ENCODE peak calls at places on chromosome 5, in seven cellular contexts. U, T, E, P, O, S and V are unnamed samples.

GRCh38 chr5:139910901-139911300 is 115.3 kb downstream of the PSD2 start:
- DNase-seq in U (no peak), T (no peak), E (no peak), P (no peak), O (no peak), S (no peak), V (no peak)

GRCh38 chr5:125487231-125487630 is 740.8 kb upstream of the ZNF608 start:
- DNase-seq in U (no peak), T (no peak), E (no peak), P (no peak), O (no peak), S (peak; percentile 55), V (no peak)

GRCh38 chr5:43646997-43647396 is 44.0 kb downstream of the NNT start:
- DNase-seq in U (no peak), T (no peak), E (no peak), P (no peak), O (no peak), S (peak; percentile 67), V (no peak)

GRCh38 chr5:110224050-110224449 is 502.4 kb downstream of the TMEM232 start:
- DNase-seq in U (no peak), T (no peak), E (no peak), P (no peak), O (no peak), S (no peak), V (no peak)

GRCh38 chr5:54719384-54720306 is 202.1 kb downstream of the SNX18 start:
- DNase-seq in U (no peak), T (no peak), E (peak; percentile 90), P (no peak), O (no peak), S (peak; percentile 84), V (no peak)

GRCh38 chr5:1100652-1101574 is 10.9 kb downstream of the SLC12A7 start:
- DNase-seq in U (no peak), T (no peak), E (no peak), P (no peak), O (no peak), S (no peak), V (no peak)

GRCh38 chr5:90020575-90021535 is 388.7 kb downstream of the CETN3 start:
- DNase-seq in U (peak; percentile 73), T (peak; percentile 33), E (no peak), P (no peak), O (no peak), S (peak; percentile 95), V (peak; percentile 20)

GRCh38 chr5:59021837-59022514 is 439.1 kb downstream of the RAB3C start:
- DNase-seq in U (no peak), T (no peak), E (no peak), P (no peak), O (no peak), S (no peak), V (no peak)

GRCh38 chr5:66553368-66553912 is 42.8 kb upstream of the MAST4 start:
- DNase-seq in U (no peak), T (no peak), E (no peak), P (no peak), O (no peak), S (no peak), V (no peak)

GRCh38 chr5:124751031-124751430 is 4.6 kb upstream of the ZNF608 start:
- DNase-seq in U (no peak), T (no peak), E (no peak), P (no peak), O (no peak), S (no peak), V (no peak)

GRCh38 chr5:168679515-168679920 is 100.3 kb upstream of the PANK3 start:
- DNase-seq in U (peak; percentile 18), T (peak; percentile 52), E (no peak), P (no peak), O (peak; percentile 47), S (peak; percentile 79), V (peak; percentile 86)

GRCh38 chr5:76332102-76332501 is 71.0 kb upstream of the IQGAP2 start:
- DNase-seq in U (no peak), T (no peak), E (no peak), P (no peak), O (no peak), S (no peak), V (peak; percentile 61)

GRCh38 chr5:172664018-172664417 is 23.0 kb downstream of the NEURL1B start:
- DNase-seq in U (no peak), T (no peak), E (no peak), P (no peak), O (no peak), S (no peak), V (no peak)

GRCh38 chr5:28743362-28743761 is 1705.0 kb upstream of the CDH9 start:
- DNase-seq in U (no peak), T (no peak), E (no peak), P (no peak), O (no peak), S (no peak), V (no peak)

GRCh38 chr5:132073231-132074013 is at the start of gene CSF2:
- DNase-seq in U (no peak), T (no peak), E (no peak), P (no peak), O (no peak), S (peak; percentile 62), V (no peak)

GRCh38 chr5:72121753-72122445 is 14.6 kb downstream of the MAP1B start:
- DNase-seq in U (no peak), T (no peak), E (no peak), P (no peak), O (no peak), S (no peak), V (no peak)

GRCh38 chr5:34684281-34684979 is 28.3 kb downstream of the RAI14 start:
- DNase-seq in U (no peak), T (no peak), E (no peak), P (no peak), O (no peak), S (peak; percentile 69), V (peak; percentile 75)

GRCh38 chr5:28748446-28748845 is 1710.1 kb upstream of the CDH9 start:
- DNase-seq in U (no peak), T (no peak), E (no peak), P (no peak), O (no peak), S (no peak), V (no peak)

DNA sequence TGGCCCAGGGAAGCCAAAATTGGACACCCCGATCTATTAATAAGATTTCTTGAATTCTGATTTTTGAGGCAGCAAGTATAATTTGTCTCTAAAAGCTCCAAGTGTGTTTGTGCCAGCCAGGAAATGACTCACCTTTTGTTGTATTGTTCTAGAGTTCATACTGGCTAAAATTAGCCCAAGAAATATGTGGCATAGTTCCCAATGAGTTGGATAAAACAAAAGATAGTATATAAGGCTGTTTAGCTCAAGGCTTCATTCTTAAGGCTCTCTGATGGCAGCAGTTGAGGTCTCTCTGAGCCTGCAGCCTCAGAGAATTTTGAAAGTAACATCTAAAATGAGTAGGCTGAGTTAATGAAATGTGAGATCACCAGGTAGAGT is 21.6 kb downstream of the HMGXB3 start:
- DNase-seq in U (no peak), T (peak; percentile 47), E (no peak), P (peak; percentile 61), O (no peak), S (peak; percentile 94), V (no peak)
- H3K4me3 ChIP-seq in U (no peak overlapping the region), T (no peak overlapping the region), E (no peak overlapping the region), P (no peak overlapping the region), O (no peak overlapping the region), S (no peak overlapping the region), V (no peak overlapping the region)

DNA sequence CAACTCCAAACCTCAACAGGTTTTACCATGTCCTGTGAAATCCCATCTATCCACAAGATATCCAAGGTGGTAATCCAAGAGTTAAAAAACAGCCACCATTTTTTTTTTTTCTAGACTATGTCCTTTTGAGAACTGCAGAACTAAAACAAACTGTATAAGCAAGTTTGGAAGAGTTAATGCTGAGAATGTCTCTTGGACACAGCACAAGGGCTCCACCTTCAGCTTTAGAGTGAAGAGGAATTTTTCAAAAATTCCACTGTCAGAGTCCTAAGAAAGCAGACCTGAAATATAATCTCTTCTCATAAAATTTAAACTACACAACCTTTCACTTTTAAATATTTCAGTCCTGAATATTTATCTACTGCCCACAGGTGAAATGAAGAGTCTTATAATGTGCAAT is 167.8 kb upstream of the CCNG1 start:
- DNase-seq in U (no peak), T (no peak), E (no peak), P (no peak), O (no peak), S (peak; percentile 5), V (peak; percentile 46)
- TF ChIP-seq CTCF in U (peak; percentile 22), T (no peak), E (no peak), P (no peak), O (peak; percentile 33), S (no peak), V (peak; percentile 54)

DNA sequence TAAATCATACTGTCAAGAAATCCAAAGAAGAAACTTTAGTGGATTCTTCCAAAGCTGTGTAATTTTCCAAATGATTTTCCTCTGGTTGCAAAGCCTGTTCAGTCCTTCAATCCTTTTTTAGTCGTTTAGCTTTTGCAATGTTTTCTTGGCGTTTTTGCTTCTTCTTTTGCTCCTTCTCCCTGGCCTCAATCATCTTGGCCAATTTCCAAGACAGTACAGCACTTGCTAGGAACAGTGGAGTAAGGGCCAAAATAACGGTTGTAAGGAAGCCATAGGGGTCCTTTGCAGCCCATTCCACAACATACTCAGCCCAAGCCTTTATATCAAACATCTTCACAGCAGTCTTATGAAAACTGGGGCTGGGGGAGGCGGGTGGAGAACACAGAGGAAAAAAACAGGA is 2.4 kb downstream of the SMIM15 start:
- DNase-seq in U (no peak), T (no peak), E (no peak), P (no peak), O (no peak), S (peak; percentile 38), V (no peak)
- H3K4me3 ChIP-seq in U (no peak overlapping the region), T (no peak overlapping the region), E (no peak overlapping the region), P (no peak overlapping the region), O (no peak overlapping the region), S (no peak overlapping the region), V (no peak overlapping the region)

DNA sequence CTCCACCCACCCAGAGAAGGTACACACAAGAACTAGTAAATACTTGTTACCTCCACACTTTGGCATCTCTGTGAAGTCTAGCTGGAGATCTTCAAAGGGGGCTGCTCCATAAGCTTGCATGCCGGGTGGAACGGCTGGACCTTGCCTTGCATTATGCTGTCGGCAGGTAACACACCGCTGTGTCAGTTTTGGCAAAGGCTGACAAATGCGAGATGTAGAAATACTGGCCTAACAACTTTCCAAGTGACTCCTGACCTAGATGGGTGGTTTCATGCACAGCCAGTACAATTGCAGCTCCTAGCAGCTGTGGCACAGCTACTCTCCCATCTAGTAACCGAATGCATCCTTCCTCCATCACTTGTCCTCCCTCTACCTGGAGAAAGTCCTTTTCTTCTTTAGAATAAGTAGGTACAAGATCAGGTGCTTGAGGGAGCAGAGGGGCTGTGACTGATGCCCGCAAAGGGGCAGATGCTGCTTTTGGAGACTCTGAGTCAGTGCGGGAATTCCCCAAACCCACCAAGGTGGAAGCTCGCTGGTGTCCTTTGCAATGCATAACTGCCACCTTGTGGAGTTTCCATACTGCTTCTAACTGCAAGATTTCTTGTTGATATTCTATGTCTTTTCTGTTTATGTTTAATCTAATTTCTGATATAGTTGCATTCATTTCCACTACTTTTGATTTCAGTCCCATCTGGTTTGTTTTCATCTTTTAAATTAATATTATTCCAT is 78.4 kb downstream of the TMEM161B start:
- DNase-seq in U (no peak), T (no peak), E (no peak), P (no peak), O (no peak), S (no peak), V (no peak)
- TF ChIP-seq CTCF in U (no peak), T (no peak), E (no peak), P (no peak), O (peak; percentile 61), S (no peak), V (no peak)